ENCODE peak calls at places on chromosomes 2 and 18, in eight cellular contexts. G is prostate gland; D is H9; M is thoracic aorta; J is upper lobe of right lung; C is CD8-positive, alpha-beta T cell; U is ovary; Q is astrocyte. E is an unnamed sample. For H3K9me3, the result is how much of the 10 kb centered on the place peaks cover.

GRCh38 chr2:172052000-172052983 is 33.0 kb upstream of the DLX1 start:
- DNase-seq in G (no peak), D (no peak), M (no peak), J (no peak), C (no peak), U (no peak), Q (peak), E (no peak)

GRCh38 chr2:218152172-218152571 is 14.6 kb downstream of the CXCR1 start:
- DNase-seq in G (no peak), D (no peak), M (no peak), J (no peak), C (no peak), U (no peak), Q (no peak), E (no peak)

GRCh38 chr18:79405019-79405780 is 9.5 kb downstream of the NFATC1 start:
- DNase-seq in G (no peak), D (no peak), M (no peak), J (peak), C (peak), U (peak), Q (no peak), E (no peak)

GRCh38 chr2:54228945-54229344 is 27.1 kb downstream of the TSPYL6 start:
- DNase-seq in G (no peak), D (no peak), M (no peak), J (no peak), C (no peak), U (peak), Q (no peak), E (no peak)

GRCh38 chr18:67232991-67233390 is 283.5 kb downstream of the DSEL start:
- DNase-seq in G (no peak), D (no peak), M (no peak), J (no peak), C (no peak), U (no peak), Q (no peak), E (no peak)

GRCh38 chr2:236184701-236185100 is 16.5 kb upstream of the GBX2 start:
- DNase-seq in G (no peak), D (no peak), M (no peak), J (no peak), C (no peak), U (no peak), Q (no peak), E (no peak)

GRCh38 chr2:70132244-70133126 is 45.2 kb downstream of the PCBP1 start:
- DNase-seq in G (peak), D (no peak), M (no peak), J (no peak), C (peak), U (peak), Q (peak), E (no peak)

GRCh38 chr2:24480245-24480644 is 10.8 kb upstream of the NCOA1 start:
- DNase-seq in G (no peak), D (no peak), M (no peak), J (no peak), C (no peak), U (no peak), Q (no peak), E (no peak)

GRCh38 chr2:8144785-8145184 is 537.1 kb upstream of the ID2 start:
- DNase-seq in G (no peak), D (no peak), M (no peak), J (no peak), C (no peak), U (no peak), Q (peak), E (no peak)

GRCh38 chr2:100940766-100941645 is 61.1 kb upstream of the RPL31 start:
- DNase-seq in G (no peak), D (no peak), M (no peak), J (no peak), C (no peak), U (no peak), Q (no peak), E (no peak)

GRCh38 chr2:62221141-62221540 is 25.2 kb downstream of the B3GNT2 start:
- DNase-seq in G (no peak), D (no peak), M (no peak), J (no peak), C (no peak), U (no peak), Q (peak), E (no peak)

GRCh38 chr18:22238681-22239080 is 69.3 kb downstream of the GATA6 start:
- DNase-seq in G (no peak), D (no peak), M (no peak), J (no peak), C (no peak), U (no peak), Q (no peak), E (no peak)

GRCh38 chr2:40466332-40466731 is 14.4 kb upstream of the SLC8A1 start:
- DNase-seq in G (no peak), D (no peak), M (no peak), J (no peak), C (no peak), U (no peak), Q (no peak), E (no peak)

GRCh38 chr2:40471868-40472267 is 20.0 kb upstream of the SLC8A1 start:
- DNase-seq in G (no peak), D (no peak), M (no peak), J (no peak), C (no peak), U (no peak), Q (no peak), E (no peak)

GRCh38 chr2:40466926-40467325 is 15.0 kb upstream of the SLC8A1 start:
- DNase-seq in G (no peak), D (no peak), M (no peak), J (no peak), C (no peak), U (no peak), Q (no peak), E (no peak)

DNA sequence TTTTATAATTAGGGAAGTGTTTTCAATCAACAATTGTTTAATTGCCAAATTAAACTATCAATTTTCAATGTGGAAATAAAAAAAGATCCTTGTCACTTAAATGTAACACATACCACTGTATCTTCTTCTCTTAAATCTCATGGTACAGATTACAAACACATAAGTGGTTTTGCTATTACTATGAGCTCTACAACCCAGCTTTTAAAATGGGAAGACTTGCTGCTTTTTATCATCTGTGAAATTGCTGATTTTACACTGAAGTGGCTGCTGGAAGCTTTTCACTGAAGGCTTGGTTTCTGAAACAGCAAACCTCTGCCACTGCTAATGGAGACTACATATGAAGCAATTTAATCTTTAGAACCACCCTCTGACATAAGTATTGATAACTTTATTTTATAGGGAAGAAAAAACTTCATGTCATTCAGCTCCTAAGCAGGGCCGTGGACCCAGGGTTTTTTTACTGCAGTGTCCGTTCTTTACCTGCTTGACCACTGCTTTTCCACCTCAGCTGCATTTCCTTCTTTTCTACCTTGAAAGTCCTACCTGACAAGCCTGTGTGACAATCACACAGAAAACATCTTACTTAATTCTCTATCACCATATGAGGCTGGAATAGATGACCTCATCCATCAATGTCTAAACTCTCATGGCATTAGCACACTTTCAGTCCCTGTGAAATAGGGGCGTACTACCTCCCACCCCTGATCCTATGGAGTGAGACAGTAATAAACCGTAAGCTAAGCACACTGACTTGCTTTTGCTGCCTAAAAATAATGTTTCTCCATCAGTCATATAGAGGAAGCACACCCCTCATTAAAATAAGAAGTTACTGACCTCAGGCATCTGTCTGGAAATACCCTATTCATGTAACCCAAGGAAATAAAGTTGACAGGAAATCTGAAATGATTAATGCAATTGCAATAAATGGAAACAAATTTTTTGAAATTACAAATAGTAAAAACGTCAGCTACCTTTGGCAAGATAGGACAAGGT is 19.2 kb upstream of the SLC8A1 start:
- DNase-seq in G (no peak), D (no peak), M (no peak), J (no peak), C (no peak), U (no peak), Q (no peak), E (no peak)
- H3K27ac ChIP-seq in G (no peak), D (no peak), M (no peak), J (no peak), C (no peak), U (no peak), Q (no peak), E (no peak)

DNA sequence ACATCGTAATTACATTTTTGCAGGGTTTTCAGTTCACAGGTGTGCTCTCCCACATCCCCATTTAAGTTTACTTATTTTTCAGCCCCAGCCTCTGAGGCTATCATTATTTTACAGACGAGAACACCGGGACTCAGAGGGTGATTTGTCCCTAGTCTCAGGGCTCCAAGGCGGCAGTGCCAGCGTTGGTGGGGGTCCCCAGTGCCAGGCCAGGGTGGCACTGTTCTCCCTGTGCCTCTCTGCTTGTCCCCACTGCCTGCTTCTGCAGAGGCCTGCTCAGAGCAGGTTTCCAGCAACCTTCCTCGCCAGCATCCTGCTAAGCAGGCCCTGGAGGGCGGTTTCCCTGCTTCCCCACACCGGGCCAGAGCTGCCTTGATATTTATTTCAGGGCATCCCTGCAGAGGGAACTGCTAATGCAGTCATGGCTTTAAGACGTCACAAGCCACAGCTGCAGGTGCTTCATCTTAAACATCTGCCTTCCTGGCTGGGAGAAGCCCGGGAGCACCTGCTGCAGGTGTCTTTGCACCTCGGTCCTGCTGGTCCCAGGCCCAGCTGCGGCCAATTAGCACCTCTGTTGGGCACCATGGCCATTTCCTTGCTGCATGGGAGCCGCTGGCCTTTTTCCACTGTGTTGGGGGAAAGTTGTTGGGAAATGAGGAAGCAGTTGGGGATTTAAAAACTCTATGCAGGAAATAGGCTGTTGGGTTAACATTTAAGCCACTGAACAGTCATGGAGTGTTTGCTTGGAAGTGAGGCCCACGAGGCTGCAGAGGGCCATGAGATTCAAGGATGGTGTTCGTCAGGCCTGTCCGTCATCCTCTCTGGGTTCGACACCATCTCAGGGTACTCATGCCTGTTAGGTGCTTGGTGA is 22.8 kb downstream of the HPCAL1 start:
- DNase-seq in G (no peak), D (peak), M (no peak), J (peak), C (no peak), U (no peak), Q (no peak), E (no peak)
- TF ChIP-seq CTCF in G (no peak), D (no peak), M (no peak), J (no peak), C (no peak), U (no peak), Q (no peak), E (no peak)

DNA sequence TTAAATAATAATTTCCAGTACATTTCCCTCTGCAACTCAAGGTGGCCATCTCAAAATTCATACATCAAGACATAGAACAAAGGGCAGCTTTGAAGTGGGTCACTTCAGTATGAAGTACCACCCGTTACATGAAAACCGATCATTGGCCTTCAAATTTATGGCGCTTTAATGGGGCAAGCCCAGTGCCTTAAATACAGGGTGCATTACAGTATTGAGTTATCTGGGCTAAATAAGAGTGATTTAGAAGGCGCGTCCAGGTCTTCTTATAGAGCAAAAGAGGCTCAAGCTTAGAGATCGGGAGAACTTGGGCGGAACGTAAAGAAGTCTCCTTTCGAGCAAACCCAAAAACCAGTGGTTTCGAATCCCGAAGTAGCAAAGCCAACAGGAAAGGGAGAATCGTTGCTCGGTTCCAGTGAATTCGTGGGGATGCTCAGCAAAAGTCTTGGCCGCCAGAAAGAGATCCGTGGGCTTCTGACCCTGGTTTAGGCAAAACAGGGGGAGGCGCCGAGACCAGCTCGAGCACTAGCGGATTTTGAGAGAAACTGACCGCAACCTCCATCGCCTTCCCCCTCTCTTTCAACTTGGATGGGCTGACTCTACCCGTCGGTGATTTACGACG is 7.2 kb downstream of the HOXD3 start:
- DNase-seq in G (no peak), D (no peak), M (no peak), J (no peak), C (no peak), U (no peak), Q (peak), E (no peak)
- H3K9me3 ChIP-seq in G (under half), D (under half), M (under half), J (under half), C (under half), U (under half), Q (under half), E (under half)

DNA sequence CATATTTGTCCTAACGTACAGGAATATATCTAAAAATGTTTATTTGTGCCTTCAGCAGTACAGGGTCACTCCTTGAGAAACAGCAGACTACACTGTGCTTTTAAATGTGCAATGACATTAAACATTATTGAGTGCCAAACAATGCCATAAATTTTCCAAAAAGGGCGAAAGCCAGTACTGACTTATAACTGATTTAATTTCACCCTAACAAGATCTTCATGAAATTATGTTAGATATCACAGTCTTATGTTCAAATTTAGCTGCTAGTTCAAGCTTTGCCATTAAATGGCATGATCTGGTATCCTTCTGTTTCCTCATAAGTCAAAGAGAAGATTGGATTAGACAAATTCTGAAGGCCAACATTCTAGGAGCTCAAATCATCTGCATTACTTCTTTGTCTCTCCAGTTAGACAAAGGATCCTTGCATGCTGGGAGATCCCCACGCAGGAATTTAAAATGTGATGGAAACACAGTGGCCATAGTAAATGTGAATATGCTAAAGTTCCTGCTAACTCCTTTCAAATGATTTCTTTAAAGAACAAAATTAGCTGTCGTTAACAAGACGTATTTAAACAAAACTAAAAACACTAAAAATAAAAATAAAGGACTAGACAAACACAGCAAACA is 129.3 kb upstream of the STON1 start:
- DNase-seq in G (no peak), D (no peak), M (no peak), J (no peak), C (no peak), U (no peak), Q (no peak), E (no peak)
- H3K27ac ChIP-seq in G (no peak), D (no peak), M (no peak), J (no peak), C (no peak), U (no peak), Q (no peak), E (no peak)

GRCh38 chr2:44771510-44771909 is 170.0 kb upstream of the SIX3 start:
- DNase-seq in G (no peak), D (no peak), M (no peak), J (no peak), C (no peak), U (no peak), Q (no peak), E (no peak)

GRCh38 chr2:44772131-44772530 is 169.4 kb upstream of the SIX3 start:
- DNase-seq in G (no peak), D (no peak), M (no peak), J (no peak), C (no peak), U (no peak), Q (no peak), E (no peak)

GRCh38 chr2:44768438-44769236 is 172.9 kb upstream of the SIX3 start:
- DNase-seq in G (no peak), D (peak), M (no peak), J (no peak), C (no peak), U (no peak), Q (no peak), E (no peak)

GRCh38 chr2:44769349-44770005 is 172.0 kb upstream of the SIX3 start:
- DNase-seq in G (no peak), D (no peak), M (no peak), J (no peak), C (no peak), U (no peak), Q (no peak), E (no peak)

GRCh38 chr2:44770221-44771187 is 171.0 kb upstream of the SIX3 start:
- DNase-seq in G (no peak), D (peak), M (no peak), J (no peak), C (no peak), U (no peak), Q (no peak), E (no peak)
- TF ChIP-seq CTCF in G (no peak), D (peak), M (no peak), J (no peak), C (no peak), U (no peak), Q (no peak), E (no peak)